ENCODE peak calls at places on chromosomes 11 and 22, in five cellular contexts. H, P, G, M and K are unnamed samples.

GRCh38 chr11:111347002-111347722 is 31.9 kb downstream of the POU2AF1 start:
- DNase-seq in H (no peak), P (no peak), G (no peak), M (peak), K (no peak)

GRCh38 chr11:17602105-17603001 is 55.3 kb downstream of the OTOG start:
- DNase-seq in H (no peak), P (no peak), G (no peak), M (no peak), K (no peak)

GRCh38 chr22:46125311-46125710 is 25.0 kb upstream of the PPARA start:
- DNase-seq in H (no peak), P (no peak), G (no peak), M (no peak), K (no peak)

GRCh38 chr11:74070713-74071506 is 62.0 kb upstream of the UCP3 start:
- DNase-seq in H (no peak), P (no peak), G (peak), M (peak), K (no peak)

GRCh38 chr11:73480677-73481076 is 104.5 kb downstream of the RELT start:
- DNase-seq in H (no peak), P (peak), G (no peak), M (peak), K (no peak)

GRCh38 chr22:43883012-43883661 is 8.7 kb downstream of the PNPLA5 start:
- DNase-seq in H (peak), P (peak), G (peak), M (peak), K (peak)

GRCh38 chr11:130131957-130132850 is 27.4 kb upstream of the ST14 start:
- DNase-seq in H (peak), P (peak), G (peak), M (peak), K (peak)

GRCh38 chr11:123519055-123519796 is 89.2 kb downstream of the GRAMD1B start:
- DNase-seq in H (no peak), P (peak), G (peak), M (peak), K (no peak)

GRCh38 chr11:74647404-74647803 is 55.0 kb downstream of the POLD3 start:
- DNase-seq in H (no peak), P (peak), G (peak), M (no peak), K (no peak)

GRCh38 chr11:14059491-14059890 is 97.0 kb downstream of the SPON1 start:
- DNase-seq in H (no peak), P (no peak), G (no peak), M (no peak), K (no peak)

GRCh38 chr11:120248551-120249278 is 8.8 kb downstream of the POU2F3 start:
- DNase-seq in H (no peak), P (peak), G (peak), M (peak), K (no peak)

GRCh38 chr11:84468255-84468654 is 1158.9 kb downstream of the DLG2 start:
- DNase-seq in H (no peak), P (no peak), G (no peak), M (no peak), K (no peak)

GRCh38 chr22:40583058-40583741 is 53.3 kb downstream of the MRTFA start:
- DNase-seq in H (peak), P (no peak), G (no peak), M (no peak), K (no peak)

GRCh38 chr11:111707691-111708067 is 58.5 kb downstream of the PPP2R1B start:
- DNase-seq in H (no peak), P (no peak), G (no peak), M (no peak), K (no peak)

GRCh38 chr22:26610072-26610958 is 7.5 kb downstream of the CRYBB1 start:
- DNase-seq in H (peak), P (peak), G (peak), M (peak), K (no peak)

GRCh38 chr11:75773595-75774353 is 5.2 kb downstream of the DGAT2 start:
- DNase-seq in H (peak), P (no peak), G (no peak), M (no peak), K (no peak)

GRCh38 chr11:22684082-22684481 is 17.7 kb downstream of the GAS2 start:
- DNase-seq in H (no peak), P (no peak), G (no peak), M (no peak), K (no peak)

GRCh38 chr11:27930946-27931345 is 177.0 kb downstream of the KIF18A start:
- DNase-seq in H (no peak), P (no peak), G (no peak), M (no peak), K (no peak)

GRCh38 chr11:14906614-14907392 is 14.8 kb upstream of the CYP2R1 start:
- DNase-seq in H (no peak), P (no peak), G (no peak), M (no peak), K (no peak)

GRCh38 chr22:24810043-24810749 is 4.2 kb downstream of the SGSM1 start:
- DNase-seq in H (no peak), P (no peak), G (no peak), M (no peak), K (no peak)

GRCh38 chr22:46803031-46803880 is 40.8 kb downstream of the TBC1D22A start:
- DNase-seq in H (peak), P (peak), G (no peak), M (peak), K (peak)

GRCh38 chr22:19986410-19987341 is 29.9 kb downstream of the ARVCF start:
- DNase-seq in H (peak), P (peak), G (peak), M (peak), K (peak)

GRCh38 chr11:132486060-132486459 is 1046.2 kb downstream of the OPCML start:
- DNase-seq in H (no peak), P (no peak), G (no peak), M (no peak), K (no peak)

GRCh38 chr11:12692238-12693074 is 18.2 kb downstream of the TEAD1 start:
- DNase-seq in H (no peak), P (peak), G (peak), M (peak), K (no peak)

GRCh38 chr22:49622241-49623105 is 205.2 kb downstream of the BRD1 start:
- DNase-seq in H (no peak), P (no peak), G (no peak), M (no peak), K (no peak)

GRCh38 chr11:11036185-11037161 is 178.6 kb upstream of the ZBED5 start:
- DNase-seq in H (peak), P (peak), G (peak), M (peak), K (peak)

GRCh38 chr11:8045839-8046238 is 35.2 kb upstream of the TUB start:
- DNase-seq in H (no peak), P (no peak), G (no peak), M (no peak), K (no peak)

GRCh38 chr11:76368497-76368896 is 12.4 kb downstream of the THAP12 start:
- DNase-seq in H (no peak), P (no peak), G (no peak), M (no peak), K (no peak)

GRCh38 chr22:44500623-44501022 is 2.6 kb upstream of the RTL6 start:
- DNase-seq in H (no peak), P (no peak), G (no peak), M (no peak), K (no peak)

GRCh38 chr11:73321342-73322110 is 13.4 kb downstream of the ARHGEF17 start:
- DNase-seq in H (no peak), P (peak), G (peak), M (peak), K (no peak)